ENCODE peak calls at places on chromosome 1, in five cellular contexts. Z is suprapubic skin, L is esophagus muscularis mucosa, S is tibial artery, J is neural progenitor cell. X is an unnamed sample. For H3K4me1 and H3K9me3, the result is how much of the 10 kb centered on the place peaks cover.

GRCh38 chr1:173205146-173206051 is 1.7 kb downstream of the TNFSF4 start:
- DNase-seq in Z (no peak), L (no peak), S (no peak), J (no peak), X (no peak)

GRCh38 chr1:54507471-54507870 is 40.6 kb upstream of the ACOT11 start:
- DNase-seq in Z (no peak), L (no peak), S (no peak), J (no peak), X (no peak)

GRCh38 chr1:226763741-226764264 is 24.7 kb upstream of the ITPKB start:
- DNase-seq in Z (no peak), L (no peak), S (no peak), J (no peak), X (peak)

GRCh38 chr1:56168176-56168575 is 411.2 kb downstream of the PLPP3 start:
- DNase-seq in Z (no peak), L (no peak), S (no peak), J (no peak), X (no peak)

GRCh38 chr1:112386786-112387346 is 9.1 kb upstream of the CTTNBP2NL start:
- DNase-seq in Z (no peak), L (no peak), S (no peak), J (no peak), X (peak)

GRCh38 chr1:110645962-110646735 is 28.6 kb downstream of the KCNA3 start:
- DNase-seq in Z (no peak), L (no peak), S (no peak), J (no peak), X (no peak)

GRCh38 chr1:25037174-25038074 is 107.3 kb upstream of the RUNX3 start:
- DNase-seq in Z (no peak), L (no peak), S (no peak), J (peak), X (peak)

GRCh38 chr1:58430355-58431335 is 115.9 kb downstream of the OMA1 start:
- DNase-seq in Z (no peak), L (no peak), S (no peak), J (no peak), X (no peak)

GRCh38 chr1:156475568-156476500 is 24.7 kb downstream of the MEF2D start:
- DNase-seq in Z (peak), L (peak), S (peak), J (no peak), X (no peak)

GRCh38 chr1:113975211-113975895 is 3.9 kb upstream of the OLFML3 start:
- DNase-seq in Z (no peak), L (no peak), S (no peak), J (no peak), X (no peak)

GRCh38 chr1:247445775-247446364 is 12.0 kb downstream of the OR2B11 start:
- DNase-seq in Z (no peak), L (no peak), S (no peak), J (no peak), X (no peak)

GRCh38 chr1:24486296-24487065 is 16.2 kb upstream of the RCAN3 start:
- DNase-seq in Z (peak), L (no peak), S (no peak), J (no peak), X (no peak)

GRCh38 chr1:109027841-109028240 is 14.1 kb downstream of the WDR47 start:
- DNase-seq in Z (no peak), L (no peak), S (no peak), J (no peak), X (no peak)

GRCh38 chr1:97989094-97989680 is 68.4 kb upstream of the DPYD start:
- DNase-seq in Z (no peak), L (no peak), S (no peak), J (no peak), X (no peak)

GRCh38 chr1:153513023-153513422 is 22.8 kb downstream of the S100A6 start:
- DNase-seq in Z (peak), L (no peak), S (no peak), J (no peak), X (no peak)

GRCh38 chr1:230768903-230769570 is 21.8 kb downstream of the CAPN9 start:
- DNase-seq in Z (no peak), L (no peak), S (no peak), J (no peak), X (no peak)

GRCh38 chr1:7389201-7389785 is 381.8 kb upstream of the VAMP3 start:
- DNase-seq in Z (peak), L (peak), S (no peak), J (no peak), X (peak)

GRCh38 chr1:32981003-32981909 is 16.6 kb upstream of the RNF19B start:
- DNase-seq in Z (no peak), L (no peak), S (peak), J (no peak), X (no peak)

GRCh38 chr1:179587336-179587735 is 4.3 kb upstream of the TDRD5 start:
- DNase-seq in Z (no peak), L (no peak), S (no peak), J (no peak), X (no peak)

GRCh38 chr1:97042551-97042950 is 321.0 kb downstream of the PTBP2 start:
- DNase-seq in Z (no peak), L (no peak), S (no peak), J (no peak), X (no peak)

GRCh38 chr1:109821831-109822745 is 58.4 kb upstream of the EPS8L3 start:
- DNase-seq in Z (no peak), L (no peak), S (peak), J (no peak), X (no peak)

GRCh38 chr1:93779540-93780121 is 98.0 kb upstream of the BCAR3 start:
- DNase-seq in Z (no peak), L (no peak), S (no peak), J (no peak), X (peak)

GRCh38 chr1:100936194-100936967 is 40.5 kb downstream of the SLC30A7 start:
- DNase-seq in Z (no peak), L (no peak), S (no peak), J (no peak), X (no peak)

GRCh38 chr1:98369463-98369862 is 292.1 kb upstream of the SNX7 start:
- DNase-seq in Z (no peak), L (no peak), S (no peak), J (no peak), X (no peak)

GRCh38 chr1:205928256-205928655 is 15.0 kb downstream of the SLC26A9 start:
- DNase-seq in Z (no peak), L (no peak), S (no peak), J (no peak), X (no peak)

GRCh38 chr1:206839857-206840256 is 25.6 kb upstream of the IL20 start:
- DNase-seq in Z (no peak), L (no peak), S (no peak), J (no peak), X (peak)

GRCh38 chr1:205775717-205776056 is 405 bp upstream of the RAB29 start:
- DNase-seq in Z (no peak), L (no peak), S (no peak), J (no peak), X (no peak)

GRCh38 chr1:117584181-117584580 is 21.7 kb upstream of the TENT5C start:
- DNase-seq in Z (no peak), L (no peak), S (no peak), J (no peak), X (no peak)

GRCh38 chr1:171251042-171251740 is 2.9 kb downstream of the FMO1 start:
- DNase-seq in Z (no peak), L (no peak), S (no peak), J (peak), X (no peak)

GRCh38 chr1:108893141-108893530 is 16.4 kb downstream of the GPSM2 start:
- DNase-seq in Z (no peak), L (no peak), S (no peak), J (no peak), X (no peak)

GRCh38 chr1:44640178-44640865 is 34.0 kb downstream of the TMEM53 start:
- DNase-seq in Z (no peak), L (no peak), S (no peak), J (peak), X (no peak)

GRCh38 chr1:103336376-103336775 is 189.1 kb upstream of the RNPC3 start:
- DNase-seq in Z (no peak), L (no peak), S (no peak), J (no peak), X (peak)

GRCh38 chr1:210260087-210260486 is 27.5 kb downstream of the SERTAD4 start:
- DNase-seq in Z (no peak), L (no peak), S (no peak), J (no peak), X (no peak)

GRCh38 chr1:188763541-188763940 is 1714.1 kb downstream of the BRINP3 start:
- DNase-seq in Z (no peak), L (no peak), S (no peak), J (no peak), X (no peak)

GRCh38 chr1:183881387-183882084 is 76.6 kb downstream of the RGL1 start:
- DNase-seq in Z (no peak), L (no peak), S (no peak), J (peak), X (peak)

GRCh38 chr1:227124461-227124860 is 184.4 kb downstream of the COQ8A start:
- DNase-seq in Z (no peak), L (no peak), S (no peak), J (no peak), X (no peak)

GRCh38 chr1:19163261-19163660 is 46.8 kb downstream of the UBR4 start:
- DNase-seq in Z (no peak), L (no peak), S (peak), J (no peak), X (no peak)

GRCh38 chr1:234628099-234628498 is 18.1 kb upstream of the IRF2BP2 start:
- DNase-seq in Z (no peak), L (no peak), S (no peak), J (no peak), X (no peak)

GRCh38 chr1:221816899-221817298 is 75.0 kb upstream of the DUSP10 start:
- DNase-seq in Z (no peak), L (no peak), S (no peak), J (no peak), X (no peak)
- H3K4me1 ChIP-seq in Z (under half), L (under half), S (under half), J (under half), X (under half)

GRCh38 chr1:186828612-186829542 is at the start of gene PLA2G4A:
- DNase-seq in Z (no peak), L (no peak), S (peak), J (peak), X (peak)
- H3K4me3 ChIP-seq in Z (peak), L (peak), S (peak), J (peak), X (peak)

GRCh38 chr1:64302194-64302593 is 98.8 kb downstream of the UBE2U start:
- DNase-seq in Z (no peak), L (no peak), S (no peak), J (no peak), X (no peak)
- H3K9me3 ChIP-seq in Z (under half), L (under half), S (under half), J (under half), X (under half)

GRCh38 chr1:157700305-157700704 is 264 bp downstream of the FCRL3 start:
- DNase-seq in Z (no peak), L (no peak), S (no peak), J (no peak), X (no peak)

GRCh38 chr1:157697781-157698569 is 2.6 kb downstream of the FCRL3 start:
- DNase-seq in Z (no peak), L (no peak), S (no peak), J (no peak), X (no peak)

GRCh38 chr1:157703981-157704380 is 3.4 kb upstream of the FCRL3 start:
- DNase-seq in Z (no peak), L (no peak), S (no peak), J (no peak), X (no peak)

GRCh38 chr1:157702308-157702825 is 1.8 kb upstream of the FCRL3 start:
- DNase-seq in Z (no peak), L (no peak), S (no peak), J (no peak), X (no peak)

GRCh38 chr1:157700711-157701110 is at the start of gene FCRL3:
- DNase-seq in Z (no peak), L (no peak), S (no peak), J (no peak), X (no peak)
- H3K4me1 ChIP-seq in Z (under half), L (under half), S (under half), J (under half), X (under half)

GRCh38 chr1:12167493-12168429 is 970 bp downstream of the TNFRSF1B start:
- DNase-seq in Z (no peak), L (no peak), S (no peak), J (no peak), X (peak)
- H3K4me3 ChIP-seq in Z (peak), L (peak), S (peak), J (no peak), X (peak)

GRCh38 chr1:42523171-42523570 is 60.1 kb downstream of the CCDC30 start:
- DNase-seq in Z (no peak), L (no peak), S (no peak), J (no peak), X (no peak)

GRCh38 chr1:42524330-42524729 is 61.2 kb downstream of the CCDC30 start:
- DNase-seq in Z (no peak), L (no peak), S (no peak), J (no peak), X (no peak)

DNA sequence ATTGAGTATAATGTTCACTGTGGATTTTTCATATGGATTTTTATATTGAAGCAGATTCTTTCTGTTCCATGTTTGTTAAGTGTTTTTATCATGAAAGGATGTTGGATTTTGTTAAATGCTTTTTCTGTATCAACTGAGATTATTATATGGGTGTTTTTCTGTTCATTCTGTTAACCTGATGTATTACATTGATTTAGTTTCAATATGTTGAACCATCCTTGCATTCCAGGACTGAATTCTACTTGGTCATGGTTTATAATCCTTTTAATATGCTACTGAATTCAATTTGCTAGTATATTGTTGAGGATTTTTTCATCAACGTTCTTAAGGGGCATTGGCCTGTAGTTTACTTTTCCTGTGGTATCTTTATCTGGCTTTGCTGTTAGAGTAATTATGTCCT is 55.8 kb downstream of the CCDC30 start:
- DNase-seq in Z (no peak), L (no peak), S (no peak), J (no peak), X (no peak)
- H3K9me3 ChIP-seq in Z (under half), L (under half), S (under half), J (under half), X (under half)

GRCh38 chr1:199029855-199030254 is 391.0 kb downstream of the PTPRC start:
- DNase-seq in Z (no peak), L (no peak), S (no peak), J (no peak), X (no peak)
- H3K4me1 ChIP-seq in Z (under half), L (under half), S (under half), J (under half), X (under half)

GRCh38 chr1:115166531-115167091 is 77.3 kb upstream of the TSPAN2 start:
- DNase-seq in Z (no peak), L (peak), S (no peak), J (no peak), X (no peak)

GRCh38 chr1:115168026-115168425 is 78.7 kb upstream of the TSPAN2 start:
- DNase-seq in Z (no peak), L (no peak), S (no peak), J (no peak), X (no peak)

GRCh38 chr1:115164940-115165718 is 75.8 kb upstream of the TSPAN2 start:
- DNase-seq in Z (no peak), L (peak), S (no peak), J (no peak), X (no peak)

GRCh38 chr1:115165776-115166175 is 76.5 kb upstream of the TSPAN2 start:
- DNase-seq in Z (no peak), L (peak), S (no peak), J (no peak), X (no peak)

DNA sequence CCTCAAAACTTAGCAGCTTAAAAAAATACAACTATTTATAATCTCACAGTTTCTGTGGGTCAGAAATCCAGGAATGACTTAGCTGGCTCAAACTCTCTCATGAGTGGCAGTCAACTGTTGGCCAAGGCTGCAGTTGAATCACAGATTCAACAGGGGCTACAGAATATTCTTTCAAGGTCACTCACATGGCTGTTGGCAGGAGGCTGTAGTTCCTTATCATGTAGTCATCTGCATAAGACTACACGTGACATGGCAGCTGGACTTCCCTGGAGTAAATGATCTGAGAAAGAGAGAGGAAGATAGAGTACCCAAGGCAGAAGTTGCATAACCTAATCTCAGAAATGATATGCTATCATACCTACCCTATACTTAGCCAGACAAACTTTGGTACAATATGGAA is 75.2 kb upstream of the TSPAN2 start:
- DNase-seq in Z (no peak), L (peak), S (peak), J (no peak), X (no peak)
- H3K4me3 ChIP-seq in Z (no peak), L (no peak), S (no peak), J (no peak), X (no peak)